ENCODE peak calls at places on chromosome 4, in ten cellular contexts. J is GM20000, V is neuronal stem cell, U is breast epithelium, G is H7, Q is HT-29, R is SK-N-DZ, Y is NCI-H1092 treated with DMSO at 0.1 percent for 48 hours, T is AG09309, Z is GM23248. K is an unnamed sample.

GRCh38 chr4:100391913-100392312 is 125.9 kb downstream of the EMCN start:
- DNase-seq in Z (peak), Y (no peak), Q (no peak), T (peak), U (no peak), R (no peak), V (no peak), G (no peak), J (no peak), K (no peak)

GRCh38 chr4:187940299-187940698 is 55.3 kb upstream of the ZFP42 start:
- DNase-seq in J (no peak), R (no peak), V (no peak), U (no peak), Q (no peak), T (no peak), Y (no peak), Z (no peak), G (no peak), K (no peak)

GRCh38 chr4:37656649-37657048 is 29.5 kb downstream of the RELL1 start:
- DNase-seq in Z (no peak), Q (no peak), G (no peak), U (no peak), Y (no peak), T (no peak), J (no peak), R (no peak), V (no peak), K (no peak)

GRCh38 chr4:5465956-5466355 is 242.4 kb downstream of the EVC2 start:
- DNase-seq in Z (no peak), U (no peak), V (no peak), J (no peak), Y (no peak), Q (no peak), R (no peak), G (no peak), T (no peak), K (no peak)

GRCh38 chr4:76634239-76634638 is 199.2 kb downstream of the SHROOM3 start:
- DNase-seq in Q (no peak), Y (no peak), J (no peak), V (no peak), T (peak), R (no peak), U (no peak), Z (peak), G (no peak), K (no peak)

GRCh38 chr4:183107891-183108459 is 8.9 kb downstream of the WWC2 start:
- DNase-seq in Y (no peak), Z (no peak), V (no peak), R (no peak), Q (no peak), T (no peak), J (no peak), G (no peak), U (no peak), K (no peak)

GRCh38 chr4:177450421-177451107 is 8.3 kb upstream of the AGA start:
- DNase-seq in Q (no peak), Y (no peak), T (peak), G (no peak), U (no peak), R (no peak), J (no peak), Z (peak), V (no peak), K (no peak)

GRCh38 chr4:136471051-136471450 is 1061.2 kb downstream of the PCDH18 start:
- DNase-seq in Q (no peak), U (no peak), Y (no peak), G (no peak), V (no peak), Z (no peak), J (no peak), T (no peak), R (no peak), K (no peak)

GRCh38 chr4:184349283-184350039 is 124.9 kb downstream of the IRF2 start:
- DNase-seq in V (no peak), Y (no peak), Q (no peak), R (no peak), Z (no peak), U (no peak), G (no peak), T (no peak), J (no peak), K (no peak)

GRCh38 chr4:126627255-126627654 is 1005.5 kb upstream of the INTU start:
- DNase-seq in Z (peak), Q (peak), R (no peak), U (no peak), V (peak), T (no peak), Y (peak), J (no peak), G (peak), K (peak)

GRCh38 chr4:102610007-102610406 is 108.8 kb downstream of the NFKB1 start:
- DNase-seq in Z (no peak), G (no peak), J (no peak), Y (no peak), T (no peak), U (no peak), V (no peak), Q (peak), R (no peak), K (no peak)

GRCh38 chr4:37970702-37971101 is 10.5 kb downstream of the PTTG2 start:
- DNase-seq in G (peak), Q (peak), Z (peak), V (no peak), J (no peak), T (no peak), U (peak), R (no peak), Y (no peak), K (no peak)

GRCh38 chr4:122285285-122285684 is 93.5 kb upstream of the ADAD1 start:
- DNase-seq in Y (no peak), G (no peak), Z (peak), V (no peak), J (no peak), T (no peak), R (no peak), Q (no peak), U (no peak), K (no peak)

GRCh38 chr4:159010563-159011260 is 92.2 kb upstream of the RAPGEF2 start:
- DNase-seq in J (no peak), Y (peak), Z (peak), R (no peak), T (peak), V (no peak), U (peak), Q (no peak), G (no peak), K (no peak)

GRCh38 chr4:52711834-52712171 is 39.4 kb downstream of the ERVMER34-1 start:
- DNase-seq in T (no peak), Y (peak), G (no peak), Q (no peak), J (no peak), V (no peak), U (no peak), R (no peak), Z (no peak), K (no peak)

GRCh38 chr4:104494822-104495559 is at the start of gene CXXC4:
- DNase-seq in G (peak), V (peak), R (peak), T (no peak), Z (peak), Y (peak), Q (peak), J (peak), U (peak), K (peak)

GRCh38 chr4:145625677-145626622 is 6.8 kb downstream of the MMAA start:
- DNase-seq in Q (no peak), G (no peak), U (no peak), Y (no peak), R (no peak), Z (no peak), J (no peak), V (no peak), T (no peak), K (no peak)

GRCh38 chr4:24783506-24783905 is 11.9 kb upstream of the SOD3 start:
- DNase-seq in U (no peak), Y (no peak), G (no peak), Z (no peak), Q (no peak), J (no peak), V (no peak), T (no peak), R (no peak), K (no peak)

GRCh38 chr4:153159728-153160221 is 44.5 kb upstream of the TRIM2 start:
- DNase-seq in Z (peak), T (peak), Y (no peak), U (no peak), J (no peak), R (no peak), Q (no peak), G (no peak), V (no peak), K (no peak)

GRCh38 chr4:95465010-95465409 is 83.8 kb downstream of the UNC5C start:
- DNase-seq in U (no peak), G (no peak), V (no peak), Z (no peak), Y (no peak), R (no peak), Q (no peak), T (no peak), J (no peak), K (no peak)

GRCh38 chr4:44738615-44739014 is 12.3 kb upstream of the GNPDA2 start:
- DNase-seq in R (no peak), G (no peak), Q (peak), Z (peak), J (no peak), U (no peak), V (no peak), T (no peak), Y (no peak), K (no peak)

GRCh38 chr4:122758033-122758432 is 25.5 kb downstream of the BBS12 start:
- DNase-seq in G (no peak), V (no peak), J (peak), R (peak), U (no peak), Q (peak), T (no peak), Z (peak), Y (peak), K (peak)

GRCh38 chr4:78057600-78058560 is 757 bp downstream of the FRAS1 start:
- DNase-seq in T (no peak), R (peak), J (peak), U (peak), Q (peak), G (peak), V (peak), Y (peak), Z (peak), K (peak)

GRCh38 chr4:94457692-94458106 is 6.0 kb downstream of the PDLIM5 start:
- DNase-seq in Z (no peak), R (no peak), Y (no peak), U (no peak), V (peak), Q (no peak), G (peak), J (no peak), T (no peak), K (peak)

GRCh38 chr4:28481565-28481964 is 1620.9 kb downstream of the STIM2 start:
- DNase-seq in G (no peak), V (no peak), U (peak), J (no peak), T (no peak), Z (no peak), R (no peak), Q (peak), Y (no peak), K (no peak)

GRCh38 chr4:27117453-27117852 is 256.8 kb downstream of the STIM2 start:
- DNase-seq in R (no peak), V (no peak), Z (no peak), T (no peak), Y (no peak), U (no peak), G (no peak), Q (no peak), J (no peak), K (no peak)

GRCh38 chr4:176547005-176547404 is 227.2 kb downstream of the SPCS3 start:
- DNase-seq in T (peak), J (no peak), R (no peak), Y (no peak), Z (peak), G (no peak), U (no peak), Q (no peak), V (no peak), K (no peak)

GRCh38 chr4:168955674-168956073 is 54.4 kb downstream of the CBR4 start:
- DNase-seq in Q (no peak), V (no peak), R (no peak), Z (no peak), J (no peak), T (no peak), G (no peak), Y (no peak), U (no peak), K (no peak)

GRCh38 chr4:786074-786741 is 39.7 kb downstream of the CPLX1 start:
- DNase-seq in R (no peak), J (no peak), T (no peak), Q (no peak), Z (no peak), Y (no peak), U (no peak), G (peak), V (no peak), K (peak)

GRCh38 chr4:65120287-65120686 is 550.0 kb downstream of the EPHA5 start:
- DNase-seq in U (no peak), Y (no peak), Z (no peak), R (no peak), T (no peak), Q (no peak), G (no peak), V (no peak), J (no peak), K (no peak)

GRCh38 chr4:176788248-176788647 is 4.5 kb downstream of the VEGFC start:
- DNase-seq in Z (no peak), Q (no peak), T (no peak), Y (no peak), R (no peak), U (no peak), J (no peak), V (no peak), G (no peak), K (peak)

GRCh38 chr4:6548201-6548881 is 26.6 kb upstream of the MAN2B2 start:
- DNase-seq in U (no peak), J (no peak), Z (peak), Y (peak), V (peak), T (peak), G (peak), R (peak), Q (peak), K (peak)

GRCh38 chr4:130808492-130808891 is 1712.5 kb downstream of the C4orf33 start:
- DNase-seq in J (no peak), T (no peak), Q (peak), V (no peak), U (no peak), Y (peak), Z (no peak), G (no peak), R (peak), K (peak)

GRCh38 chr4:183335369-183335940 is 13.2 kb upstream of the CLDN24 start:
- DNase-seq in T (peak), Y (no peak), V (no peak), G (no peak), J (no peak), R (no peak), Q (peak), Z (peak), U (no peak), K (no peak)

GRCh38 chr4:121360496-121360895 is 20.3 kb downstream of the QRFPR start:
- DNase-seq in V (no peak), Z (peak), T (no peak), G (no peak), Y (no peak), J (no peak), U (no peak), Q (no peak), R (no peak), K (no peak)